ENCODE peak calls at places on chromosomes 16 and 17, in seven cellular contexts. One of them, this sample, is unnamed.

GRCh38 chr17:12389421-12389820 is 276.3 kb upstream of the MYOCD start:
- DNase-seq in A549: no peak
- DNase-seq in IMR-90: no peak
- DNase-seq in ovary: no peak
- DNase-seq in suprapubic skin: no peak
- DNase-seq in stomach: no peak
- DNase-seq in spleen: no peak
- DNase-seq in this sample: no peak

GRCh38 chr17:45814622-45815606 is 29.8 kb upstream of the SPPL2C start:
- DNase-seq in A549: no peak
- DNase-seq in IMR-90: no peak
- DNase-seq in ovary: no peak
- DNase-seq in suprapubic skin: no peak
- DNase-seq in stomach: no peak
- DNase-seq in spleen: no peak
- DNase-seq in this sample: no peak

GRCh38 chr16:81973737-81974136 is 37.5 kb downstream of the SDR42E1 start:
- DNase-seq in A549: no peak
- DNase-seq in IMR-90: no peak
- DNase-seq in ovary: no peak
- DNase-seq in suprapubic skin: no peak
- DNase-seq in stomach: no peak
- DNase-seq in spleen: no peak
- DNase-seq in this sample: no peak

GRCh38 chr16:86798247-86799041 is 220.1 kb downstream of the FOXL1 start:
- DNase-seq in A549: no peak
- DNase-seq in IMR-90: no peak
- DNase-seq in ovary: no peak
- DNase-seq in suprapubic skin: no peak
- DNase-seq in stomach: no peak
- DNase-seq in spleen: no peak
- DNase-seq in this sample: no peak

GRCh38 chr16:3509470-3509928 is 8.7 kb downstream of the CLUAP1 start:
- DNase-seq in A549: no peak
- DNase-seq in IMR-90: no peak
- DNase-seq in ovary: peak; percentile 26
- DNase-seq in suprapubic skin: no peak
- DNase-seq in stomach: peak; percentile 49
- DNase-seq in spleen: peak; percentile 84
- DNase-seq in this sample: no peak

GRCh38 chr16:69595127-69596036 is 29.6 kb downstream of the NFAT5 start:
- DNase-seq in A549: peak; percentile 28
- DNase-seq in IMR-90: peak; percentile 76
- DNase-seq in ovary: no peak
- DNase-seq in suprapubic skin: no peak
- DNase-seq in stomach: no peak
- DNase-seq in spleen: no peak
- DNase-seq in this sample: no peak

GRCh38 chr17:47955497-47956461 is 1.9 kb downstream of the PRR15L start:
- DNase-seq in A549: no peak
- DNase-seq in IMR-90: no peak
- DNase-seq in ovary: no peak
- DNase-seq in suprapubic skin: no peak
- DNase-seq in stomach: peak; percentile 94
- DNase-seq in spleen: no peak
- DNase-seq in this sample: no peak

GRCh38 chr17:58326609-58327341 is 1.8 kb downstream of the TSPOAP1 start:
- DNase-seq in A549: no peak
- DNase-seq in IMR-90: no peak
- DNase-seq in ovary: no peak
- DNase-seq in suprapubic skin: no peak
- DNase-seq in stomach: no peak
- DNase-seq in spleen: peak; percentile 74
- DNase-seq in this sample: peak; percentile 24

GRCh38 chr17:42891539-42892152 is 9.0 kb upstream of the G6PC1 start:
- DNase-seq in A549: no peak
- DNase-seq in IMR-90: peak; percentile 33
- DNase-seq in ovary: peak; percentile 71
- DNase-seq in suprapubic skin: no peak
- DNase-seq in stomach: peak; percentile 56
- DNase-seq in spleen: no peak
- DNase-seq in this sample: no peak

DNA sequence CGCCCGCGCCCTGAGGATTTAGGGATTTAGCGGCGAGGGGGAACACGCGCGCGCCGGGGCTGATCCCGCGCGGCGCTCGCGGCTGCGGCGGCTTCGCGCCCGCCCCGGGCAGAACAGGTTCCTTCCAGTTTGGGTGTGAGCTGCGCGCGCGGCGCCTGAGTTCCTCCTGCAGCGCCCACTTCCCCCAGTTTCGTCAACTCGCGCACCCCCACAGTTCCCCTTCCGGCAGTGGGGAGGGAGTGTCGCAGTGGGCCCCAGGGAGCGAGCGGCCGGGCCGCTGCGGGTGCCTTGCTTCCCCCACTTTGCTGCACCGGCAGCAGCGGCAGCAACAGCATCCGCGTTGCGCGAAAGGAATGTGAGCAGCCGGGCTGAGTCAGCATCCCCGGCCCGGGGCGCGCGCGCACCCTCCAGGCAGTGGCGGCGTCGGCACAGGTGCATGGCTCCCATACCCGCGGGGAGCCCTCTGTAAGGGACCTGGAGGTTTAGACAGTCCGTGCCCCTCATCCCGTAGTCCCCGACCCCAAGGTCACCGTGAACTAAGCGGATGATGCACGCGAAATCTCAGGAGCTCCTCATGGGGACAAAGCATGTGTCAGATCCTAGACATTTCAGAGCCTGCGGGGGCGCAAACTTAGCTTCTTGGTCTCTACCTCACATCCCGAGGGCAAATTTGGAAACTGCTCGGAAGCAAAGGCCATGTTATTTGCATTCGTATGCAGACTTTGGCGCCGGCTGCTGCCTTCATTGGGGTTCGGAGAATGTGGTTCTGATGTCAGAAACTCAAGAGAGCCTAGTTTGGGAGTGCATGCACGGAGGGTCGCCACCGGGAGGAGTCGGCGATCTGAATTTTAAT is 767 bp downstream of the ARSG start:
- DNase-seq in A549: peak; percentile 89
- DNase-seq in IMR-90: peak; percentile 68
- DNase-seq in ovary: peak; percentile 73
- DNase-seq in suprapubic skin: peak; percentile 84
- DNase-seq in stomach: peak; percentile 76
- DNase-seq in spleen: peak; percentile 100
- DNase-seq in this sample: peak; percentile 84
- TF ChIP-seq POLR2A in A549: peak; percentile 56
- TF ChIP-seq POLR2A in IMR-90: peak; percentile 30
- TF ChIP-seq POLR2A in ovary: no peak
- TF ChIP-seq POLR2A in suprapubic skin: no peak
- TF ChIP-seq POLR2A in stomach: no peak
- TF ChIP-seq POLR2A in spleen: peak; percentile 55
- TF ChIP-seq POLR2A in this sample: peak; percentile 88

DNA sequence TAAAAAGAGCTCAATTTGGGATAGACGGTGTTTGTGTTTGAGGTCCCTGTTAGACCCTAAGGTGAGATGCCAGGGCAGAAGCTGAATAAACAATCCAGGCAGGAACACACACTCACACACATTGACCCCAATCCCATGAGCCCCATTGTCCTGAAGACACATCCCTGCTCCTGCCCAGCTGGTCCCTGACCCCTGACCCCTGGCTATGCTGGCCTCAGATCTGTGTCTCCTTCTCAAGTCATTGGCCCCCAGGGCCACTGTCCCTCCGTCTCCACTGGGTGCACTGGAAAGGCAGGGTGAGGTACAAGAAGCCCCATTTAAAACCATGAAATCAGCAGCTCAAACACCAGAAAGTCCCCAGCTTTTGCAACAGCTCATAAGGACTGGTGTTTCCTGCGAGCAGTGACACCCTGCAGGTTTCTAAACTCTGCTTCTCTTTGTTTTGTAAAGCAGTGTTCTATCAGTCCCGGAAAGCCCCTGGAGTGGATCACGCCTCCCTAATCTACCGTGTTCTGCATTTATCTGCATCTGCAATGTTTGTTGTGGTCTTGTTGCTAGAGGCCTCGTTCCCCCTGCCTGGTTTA is 18.0 kb upstream of the ASGR2 start:
- DNase-seq in A549: no peak
- DNase-seq in IMR-90: no peak
- DNase-seq in ovary: no peak
- DNase-seq in suprapubic skin: no peak
- DNase-seq in stomach: no peak
- DNase-seq in spleen: peak; percentile 66
- DNase-seq in this sample: peak; percentile 65
- TF ChIP-seq POLR2A in A549: no peak
- TF ChIP-seq POLR2A in IMR-90: no peak
- TF ChIP-seq POLR2A in ovary: no peak
- TF ChIP-seq POLR2A in suprapubic skin: no peak
- TF ChIP-seq POLR2A in stomach: no peak
- TF ChIP-seq POLR2A in spleen: no peak
- TF ChIP-seq POLR2A in this sample: peak; percentile 61

DNA sequence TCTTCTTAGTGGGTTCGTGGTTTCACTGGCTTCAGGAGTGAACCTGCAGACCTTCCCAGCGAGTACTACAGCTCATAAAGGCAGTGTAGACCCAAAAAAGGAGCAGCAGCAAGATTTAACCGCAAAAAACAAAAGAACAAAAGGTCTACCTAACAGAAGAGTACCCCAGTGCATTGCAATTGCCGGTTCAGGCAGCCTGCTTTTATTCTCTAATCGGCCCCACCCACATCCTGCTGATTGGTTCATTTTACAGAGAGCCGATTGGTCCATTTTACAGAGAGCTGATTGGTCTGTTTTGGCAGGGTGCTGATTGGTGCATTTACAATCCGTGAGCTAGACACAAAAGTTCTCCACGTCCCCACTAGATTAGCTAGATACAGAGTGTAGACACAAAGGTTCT is 2.0 kb upstream of the ARRB2 start:
- DNase-seq in A549: no peak
- DNase-seq in IMR-90: no peak
- DNase-seq in ovary: no peak
- DNase-seq in suprapubic skin: no peak
- DNase-seq in stomach: no peak
- DNase-seq in spleen: no peak
- DNase-seq in this sample: no peak
- TF ChIP-seq POLR2A in A549: no peak
- TF ChIP-seq POLR2A in IMR-90: no peak
- TF ChIP-seq POLR2A in ovary: no peak
- TF ChIP-seq POLR2A in suprapubic skin: no peak
- TF ChIP-seq POLR2A in stomach: no peak
- TF ChIP-seq POLR2A in spleen: no peak
- TF ChIP-seq POLR2A in this sample: peak; percentile 59

GRCh38 chr17:10735251-10735650 is 5.4 kb upstream of the TMEM220 start:
- DNase-seq in A549: no peak
- DNase-seq in IMR-90: no peak
- DNase-seq in ovary: no peak
- DNase-seq in suprapubic skin: no peak
- DNase-seq in stomach: no peak
- DNase-seq in spleen: no peak
- DNase-seq in this sample: no peak

GRCh38 chr17:10737786-10738185 is 8.0 kb upstream of the TMEM220 start:
- DNase-seq in A549: no peak
- DNase-seq in IMR-90: no peak
- DNase-seq in ovary: no peak
- DNase-seq in suprapubic skin: no peak
- DNase-seq in stomach: no peak
- DNase-seq in spleen: no peak
- DNase-seq in this sample: no peak

GRCh38 chr17:10738516-10739258 is 8.9 kb upstream of the TMEM220 start:
- DNase-seq in A549: no peak
- DNase-seq in IMR-90: no peak
- DNase-seq in ovary: no peak
- DNase-seq in suprapubic skin: no peak
- DNase-seq in stomach: peak; percentile 25
- DNase-seq in spleen: no peak
- DNase-seq in this sample: no peak

GRCh38 chr17:10735821-10736220 is 6.0 kb upstream of the TMEM220 start:
- DNase-seq in A549: no peak
- DNase-seq in IMR-90: no peak
- DNase-seq in ovary: no peak
- DNase-seq in suprapubic skin: no peak
- DNase-seq in stomach: no peak
- DNase-seq in spleen: no peak
- DNase-seq in this sample: no peak

DNA sequence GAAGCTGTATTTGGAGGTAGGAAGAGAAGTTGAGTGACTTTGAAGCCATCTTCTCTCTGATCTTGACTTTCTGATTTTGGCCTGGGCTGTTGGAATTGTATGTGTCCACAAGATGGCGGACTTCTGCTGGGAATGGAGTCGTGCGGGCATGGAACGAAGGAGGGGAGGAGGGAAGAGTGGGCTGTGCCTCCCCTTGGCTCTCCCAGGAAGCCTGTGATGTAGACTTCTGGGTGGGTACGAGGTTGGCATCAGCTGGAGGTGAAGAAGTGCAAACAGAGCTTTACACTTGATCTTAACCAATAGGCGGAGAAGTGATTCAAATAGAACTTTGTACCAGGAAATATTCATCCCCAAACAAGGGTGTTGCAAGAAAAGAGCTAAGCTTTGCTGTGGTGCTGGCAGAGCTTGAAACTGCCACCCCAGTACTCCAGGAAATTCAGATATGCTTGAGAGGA is 7.4 kb upstream of the TMEM220 start:
- DNase-seq in A549: peak; percentile 72
- DNase-seq in IMR-90: peak; percentile 55
- DNase-seq in ovary: peak; percentile 64
- DNase-seq in suprapubic skin: peak; percentile 83
- DNase-seq in stomach: peak; percentile 95
- DNase-seq in spleen: no peak
- DNase-seq in this sample: no peak
- TF ChIP-seq POLR2A in A549: no peak
- TF ChIP-seq POLR2A in IMR-90: no peak
- TF ChIP-seq POLR2A in ovary: no peak
- TF ChIP-seq POLR2A in suprapubic skin: no peak
- TF ChIP-seq POLR2A in stomach: no peak
- TF ChIP-seq POLR2A in spleen: no peak
- TF ChIP-seq POLR2A in this sample: no peak